ENCODE peak calls at places on chromosome 10, in nine cellular contexts. M is hippocampal formation; D is body of pancreas; C is stimulated activated CD8-positive, alpha-beta memory T cell treated with anti-CD3 and anti-CD28 coated beads, Interleukin-4, amount 100 ng/mL, for 1 hour; S is activated CD4-positive, CD25-positive, alpha-beta regulatory T cell; Z is non-pigmented ciliary epithelial cell; K is A549; N is natural killer cell; T is activated CD8-positive, alpha-beta memory T cell treated with anti-CD3 and anti-CD28 coated beads for 24 hours. J is an unnamed sample.

GRCh38 chr10:19003341-19003740 is 45.3 kb upstream of the MALRD1 start:
- DNase-seq in M (no peak), D (no peak), C (no peak), S (no peak), Z (no peak), K (no peak), N (no peak), T (no peak), J (no peak)

GRCh38 chr10:120575411-120575810 is 118.4 kb downstream of the PLPP4 start:
- DNase-seq in M (no peak), D (no peak), C (no peak), S (no peak), Z (no peak), K (no peak), N (no peak), T (no peak), J (no peak)

GRCh38 chr10:97714401-97715258 is 1.1 kb downstream of the MARVELD1 start:
- DNase-seq in M (peak), D (peak), C (no peak), S (no peak), Z (no peak), K (peak), N (no peak), T (peak), J (peak)

GRCh38 chr10:61900829-61901783 is at the start of gene ARID5B:
- DNase-seq in M (peak), D (peak), C (no peak), S (peak), Z (no peak), K (peak), N (no peak), T (no peak), J (peak)

GRCh38 chr10:101143354-101143648 is 12.2 kb downstream of the TLX1 start:
- DNase-seq in M (no peak), D (no peak), C (no peak), S (no peak), Z (no peak), K (no peak), N (no peak), T (no peak), J (no peak)

GRCh38 chr10:55822096-55822495 is 539.0 kb downstream of the ZWINT start:
- DNase-seq in M (no peak), D (no peak), C (no peak), S (no peak), Z (no peak), K (no peak), N (no peak), T (no peak), J (no peak)

GRCh38 chr10:54559498-54559897 is 241.5 kb downstream of the PCDH15 start:
- DNase-seq in M (no peak), D (no peak), C (no peak), S (no peak), Z (peak), K (no peak), N (no peak), T (no peak), J (no peak)

GRCh38 chr10:133140417-133141143 is 19.4 kb upstream of the KNDC1 start:
- DNase-seq in M (no peak), D (no peak), C (no peak), S (no peak), Z (no peak), K (no peak), N (no peak), T (peak), J (no peak)

GRCh38 chr10:92688927-92689662 is 660 bp upstream of the HHEX start:
- DNase-seq in M (no peak), D (peak), C (no peak), S (no peak), Z (no peak), K (no peak), N (peak), T (peak), J (no peak)

GRCh38 chr10:44046605-44047004 is 338.3 kb downstream of the CXCL12 start:
- DNase-seq in M (no peak), D (peak), C (no peak), S (no peak), Z (no peak), K (no peak), N (no peak), T (no peak), J (no peak)

GRCh38 chr10:30825495-30825894 is 195.9 kb upstream of the LYZL2 start:
- DNase-seq in M (no peak), D (no peak), C (no peak), S (no peak), Z (no peak), K (no peak), N (no peak), T (no peak), J (no peak)

GRCh38 chr10:73509695-73510094 is 13.9 kb upstream of the PPP3CB start:
- DNase-seq in M (no peak), D (no peak), C (no peak), S (no peak), Z (no peak), K (no peak), N (no peak), T (no peak), J (no peak)

GRCh38 chr10:89053555-89053954 is 63.0 kb downstream of the FAS start:
- DNase-seq in M (no peak), D (no peak), C (no peak), S (no peak), Z (no peak), K (no peak), N (no peak), T (no peak), J (no peak)

GRCh38 chr10:109784236-109784635 is 139.1 kb downstream of the XPNPEP1 start:
- DNase-seq in M (no peak), D (no peak), C (no peak), S (no peak), Z (no peak), K (no peak), N (no peak), T (no peak), J (no peak)

GRCh38 chr10:99370993-99371392 is 41.8 kb downstream of the CNNM1 start:
- DNase-seq in M (no peak), D (peak), C (no peak), S (no peak), Z (no peak), K (peak), N (no peak), T (no peak), J (no peak)

GRCh38 chr10:3955493-3955892 is 170.5 kb upstream of the KLF6 start:
- DNase-seq in M (no peak), D (no peak), C (no peak), S (no peak), Z (no peak), K (no peak), N (no peak), T (no peak), J (no peak)

GRCh38 chr10:86222336-86222650 is 144.3 kb downstream of the GRID1 start:
- DNase-seq in M (no peak), D (no peak), C (no peak), S (no peak), Z (no peak), K (no peak), N (no peak), T (no peak), J (no peak)

GRCh38 chr10:27192284-27192683 is 37.1 kb downstream of the MASTL start:
- DNase-seq in M (no peak), D (no peak), C (no peak), S (no peak), Z (peak), K (peak), N (no peak), T (no peak), J (no peak)

GRCh38 chr10:100774876-100775275 is 29.5 kb downstream of the PAX2 start:
- DNase-seq in M (no peak), D (no peak), C (no peak), S (no peak), Z (no peak), K (no peak), N (no peak), T (no peak), J (no peak)

GRCh38 chr10:132362151-132362611 is 30.2 kb downstream of the LRRC27 start:
- DNase-seq in M (no peak), D (no peak), C (no peak), S (no peak), Z (no peak), K (no peak), N (no peak), T (no peak), J (no peak)

GRCh38 chr10:86344714-86345161 is 21.9 kb downstream of the GRID1 start:
- DNase-seq in M (no peak), D (no peak), C (no peak), S (no peak), Z (no peak), K (no peak), N (no peak), T (no peak), J (no peak)

GRCh38 chr10:133213641-133214467 is 16.2 kb upstream of the UTF1 start:
- DNase-seq in M (no peak), D (no peak), C (no peak), S (no peak), Z (no peak), K (no peak), N (no peak), T (no peak), J (no peak)

GRCh38 chr10:74282853-74283205 is 131.8 kb downstream of the ADK start:
- DNase-seq in M (no peak), D (no peak), C (no peak), S (no peak), Z (peak), K (peak), N (no peak), T (no peak), J (no peak)

GRCh38 chr10:63466168-63466935 is 575 bp upstream of the JMJD1C start:
- DNase-seq in M (peak), D (peak), C (peak), S (no peak), Z (no peak), K (peak), N (no peak), T (no peak), J (peak)

GRCh38 chr10:44704616-44705015 is 206.5 kb upstream of the TMEM72 start:
- DNase-seq in M (no peak), D (no peak), C (no peak), S (no peak), Z (no peak), K (no peak), N (no peak), T (no peak), J (no peak)

GRCh38 chr10:70692043-70692603 is 19.8 kb downstream of the ADAMTS14 start:
- DNase-seq in M (no peak), D (no peak), C (no peak), S (no peak), Z (no peak), K (no peak), N (no peak), T (no peak), J (no peak)

GRCh38 chr10:126153686-126154628 is 234.3 kb downstream of the ADAM12 start:
- DNase-seq in M (no peak), D (no peak), C (no peak), S (no peak), Z (no peak), K (no peak), N (no peak), T (no peak), J (no peak)

GRCh38 chr10:7767209-7767608 is 20.6 kb downstream of the KIN start:
- DNase-seq in M (no peak), D (no peak), C (no peak), S (no peak), Z (peak), K (no peak), N (no peak), T (no peak), J (no peak)

GRCh38 chr10:50511512-50512213 is 112.1 kb downstream of the SGMS1 start:
- DNase-seq in M (no peak), D (no peak), C (no peak), S (no peak), Z (peak), K (no peak), N (no peak), T (no peak), J (no peak)

GRCh38 chr10:84254552-84255137 is 9.8 kb downstream of the RGR start:
- DNase-seq in M (no peak), D (no peak), C (no peak), S (no peak), Z (no peak), K (no peak), N (no peak), T (no peak), J (no peak)

GRCh38 chr10:18610517-18610916 is 40.9 kb downstream of the NSUN6 start:
- DNase-seq in M (no peak), D (peak), C (no peak), S (no peak), Z (peak), K (peak), N (no peak), T (no peak), J (no peak)

GRCh38 chr10:131070856-131071255 is 240.7 kb downstream of the TCERG1L start:
- DNase-seq in M (no peak), D (no peak), C (no peak), S (no peak), Z (no peak), K (no peak), N (no peak), T (peak), J (no peak)

GRCh38 chr10:6607187-6607586 is 27.1 kb upstream of the PRKCQ start:
- DNase-seq in M (no peak), D (no peak), C (no peak), S (no peak), Z (no peak), K (no peak), N (no peak), T (no peak), J (no peak)

GRCh38 chr10:99852481-99853213 is 70.2 kb downstream of the ABCC2 start:
- DNase-seq in M (no peak), D (no peak), C (no peak), S (no peak), Z (no peak), K (no peak), N (no peak), T (no peak), J (no peak)

GRCh38 chr10:24008164-24009066 is 200.5 kb upstream of the KIAA1217 start:
- DNase-seq in M (no peak), D (no peak), C (no peak), S (no peak), Z (peak), K (no peak), N (no peak), T (no peak), J (no peak)

J was measured in D721Med.